ENCODE peak calls at places on chromosome 20, in seven cellular contexts. W, L, A, H, Q, F and S are unnamed samples.
A peak's percentile ranks its signal among the peaks of the same experiment; 100 is the strongest.

GRCh38 chr20:2754426-2754825 is 46.0 kb downstream of the CPXM1 start:
- DNase-seq in W (no peak), L (no peak), A (no peak), H (peak; percentile 53), Q (no peak), F (no peak), S (no peak)

GRCh38 chr20:35902545-35902941 is 51.8 kb downstream of the SCAND1 start:
- DNase-seq in W (no peak), L (no peak), A (no peak), H (no peak), Q (no peak), F (no peak), S (no peak)

GRCh38 chr20:17077030-17077429 is 149.8 kb upstream of the PCSK2 start:
- DNase-seq in W (no peak), L (no peak), A (no peak), H (no peak), Q (no peak), F (no peak), S (no peak)

GRCh38 chr20:48467622-48468021 is 360.2 kb downstream of the PREX1 start:
- DNase-seq in W (peak; percentile 6), L (no peak), A (no peak), H (no peak), Q (peak; percentile 32), F (no peak), S (no peak)

GRCh38 chr20:2109425-2110210 is 8.0 kb downstream of the STK35 start:
- DNase-seq in W (no peak), L (no peak), A (no peak), H (peak; percentile 44), Q (no peak), F (no peak), S (peak; percentile 56)

GRCh38 chr20:32327087-32327681 is 30.9 kb upstream of the ASXL1 start:
- DNase-seq in W (peak; percentile 78), L (no peak), A (peak; percentile 72), H (no peak), Q (no peak), F (no peak), S (peak; percentile 61)

GRCh38 chr20:10696650-10697049 is 22.9 kb upstream of the JAG1 start:
- DNase-seq in W (no peak), L (no peak), A (no peak), H (no peak), Q (peak; percentile 77), F (no peak), S (no peak)

GRCh38 chr20:13121840-13122515 is 99.1 kb upstream of the ISM1 start:
- DNase-seq in W (no peak), L (no peak), A (no peak), H (no peak), Q (no peak), F (no peak), S (no peak)

GRCh38 chr20:29443819-29444218 is 1813.6 kb upstream of the DEFB115 start:
- DNase-seq in W (no peak), L (no peak), A (no peak), H (no peak), Q (no peak), F (no peak), S (no peak)

GRCh38 chr20:50238081-50238800 is 47.6 kb downstream of the CEBPB start:
- DNase-seq in W (no peak), L (no peak), A (no peak), H (no peak), Q (no peak), F (no peak), S (no peak)

GRCh38 chr20:23309781-23310180 is 40.8 kb upstream of the NXT1 start:
- DNase-seq in W (no peak), L (no peak), A (no peak), H (no peak), Q (no peak), F (no peak), S (no peak)

GRCh38 chr20:35404614-35405259 is 7.0 kb downstream of the UQCC1 start:
- DNase-seq in W (no peak), L (no peak), A (no peak), H (no peak), Q (no peak), F (no peak), S (no peak)

GRCh38 chr20:34141293-34141692 is 29.2 kb upstream of the EIF2S2 start:
- DNase-seq in W (no peak), L (no peak), A (no peak), H (no peak), Q (no peak), F (no peak), S (no peak)

GRCh38 chr20:59207742-59208357 is 44.2 kb downstream of the ZNF831 start:
- DNase-seq in W (peak; percentile 51), L (peak; percentile 41), A (no peak), H (no peak), Q (peak; percentile 86), F (peak; percentile 81), S (peak; percentile 7)

GRCh38 chr20:24779166-24779565 is 169.9 kb upstream of the CST7 start:
- DNase-seq in W (no peak), L (no peak), A (no peak), H (peak; percentile 15), Q (no peak), F (no peak), S (peak; percentile 29)

GRCh38 chr20:25223179-25223661 is 24.7 kb upstream of the PYGB start:
- DNase-seq in W (peak; percentile 98), L (no peak), A (peak; percentile 88), H (peak; percentile 98), Q (no peak), F (peak; percentile 42), S (peak; percentile 92)